ENCODE peak calls at places on chromosomes 3 and 15, in five cellular contexts. F is T-helper 2 cell; W is stimulated activated CD4-positive, alpha-beta T cell treated with anti-CD3 and anti-CD28 coated beads, Interleukin-12 subunit alpha, Interleukin-12 subunit beta, amount 100 ng/mL, for 4 hours; G is occipital lobe; D is stimulated activated CD8-positive, alpha-beta memory T cell treated with anti-CD3 and anti-CD28 coated beads, Interleukin-15, amount 100 ng/mL, for 24 hours. X is an unnamed sample.

GRCh38 chr3:5006755-5007202 is 27.5 kb downstream of the BHLHE40 start:
- DNase-seq in F (peak), W (no peak), G (no peak), D (no peak), X (no peak)

GRCh38 chr3:70982274-70982673 is 601.3 kb downstream of the FOXP1 start:
- DNase-seq in F (no peak), W (no peak), G (no peak), D (no peak), X (no peak)

GRCh38 chr15:65066001-65066634 is 1.7 kb downstream of the RASL12 start:
- DNase-seq in F (no peak), W (no peak), G (no peak), D (no peak), X (no peak)

GRCh38 chr3:24493951-24494615 is 567 bp downstream of the THRB start:
- DNase-seq in F (no peak), W (no peak), G (peak), D (no peak), X (peak)

GRCh38 chr15:56124391-56124790 is 119.3 kb downstream of the RFX7 start:
- DNase-seq in F (no peak), W (no peak), G (no peak), D (no peak), X (no peak)

GRCh38 chr15:93997071-93997658 is 234.2 kb upstream of the MCTP2 start:
- DNase-seq in F (no peak), W (no peak), G (no peak), D (no peak), X (no peak)

GRCh38 chr15:65903296-65904073 is 34.2 kb downstream of the RAB11A start:
- DNase-seq in F (no peak), W (no peak), G (no peak), D (no peak), X (no peak)

GRCh38 chr3:65854606-65855304 is 184.0 kb downstream of the MAGI1 start:
- DNase-seq in F (no peak), W (no peak), G (no peak), D (no peak), X (no peak)

GRCh38 chr15:77091072-77091471 is 20.2 kb upstream of the TSPAN3 start:
- DNase-seq in F (no peak), W (no peak), G (no peak), D (no peak), X (no peak)

GRCh38 chr3:89179355-89179997 is 72.1 kb downstream of the EPHA3 start:
- DNase-seq in F (no peak), W (no peak), G (no peak), D (no peak), X (no peak)

GRCh38 chr15:42215854-42216829 is 8.0 kb upstream of the VPS39 start:
- DNase-seq in F (no peak), W (no peak), G (no peak), D (no peak), X (no peak)

GRCh38 chr15:38563723-38564519 is 693 bp downstream of the RASGRP1 start:
- DNase-seq in F (peak), W (peak), G (peak), D (peak), X (peak)

GRCh38 chr3:129827765-129828164 is 65.7 kb downstream of the TMCC1 start:
- DNase-seq in F (peak), W (no peak), G (no peak), D (no peak), X (no peak)

GRCh38 chr3:173902866-173903265 is 505.3 kb downstream of the NLGN1 start:
- DNase-seq in F (no peak), W (no peak), G (no peak), D (no peak), X (no peak)

GRCh38 chr3:38990621-38991020 is 61.1 kb downstream of the SCN11A start:
- DNase-seq in F (no peak), W (no peak), G (no peak), D (no peak), X (no peak)

GRCh38 chr3:112297714-112298113 is 3.7 kb upstream of the SLC9C1 start:
- DNase-seq in F (no peak), W (no peak), G (no peak), D (no peak), X (no peak)

GRCh38 chr3:142850395-142851023 is 38.4 kb downstream of the PCOLCE2 start:
- DNase-seq in F (no peak), W (no peak), G (no peak), D (no peak), X (no peak)

GRCh38 chr3:127779747-127780146 is 42.6 kb downstream of the MGLL start:
- DNase-seq in F (no peak), W (no peak), G (no peak), D (no peak), X (no peak)

GRCh38 chr15:75620776-75621536 is 4.6 kb downstream of the SNUPN start:
- DNase-seq in F (no peak), W (no peak), G (no peak), D (no peak), X (no peak)

GRCh38 chr15:31932581-31932980 is 97.7 kb upstream of the CHRNA7 start:
- DNase-seq in F (no peak), W (no peak), G (no peak), D (no peak), X (no peak)

GRCh38 chr3:74531491-74531890 is 83.0 kb downstream of the CNTN3 start:
- DNase-seq in F (no peak), W (no peak), G (no peak), D (no peak), X (no peak)

GRCh38 chr3:18085429-18085828 is 339.7 kb downstream of the SATB1 start:
- DNase-seq in F (no peak), W (no peak), G (no peak), D (no peak), X (no peak)

GRCh38 chr3:187291512-187292132 is at the start of gene MASP1:
- DNase-seq in F (no peak), W (no peak), G (no peak), D (no peak), X (no peak)